ENCODE peak calls at places on chromosomes 12 and 14, in nine cellular contexts. I is effector memory CD8-positive, alpha-beta T cell; H is Caki2; Z is glomerular endothelial cell; P is Karpas-422; B is GDM1; F is NCI-H1105 treated with DMSO at 0.1 percent for 48 hours; V is activated T-helper 2 cell treated with anti-CD3 and anti-CD28 coated beads, Interferon-gamma antibody, Interleukin-2, Interleukin-4, amounts not matched to agents 10 μg/mL and 5 μg/mL and 100 μg/mL, durations not matched to agents 14 hours and 24 hours and 36 hours; J is stimulated activated CD4-positive, alpha-beta T cell treated with anti-CD3 and anti-CD28 coated beads, Interleukin-1b, Interleukin-23, amount 100 ng/mL, for 1 hour. O is an unnamed sample.

GRCh38 chr12:49059385-49060232 is 985 bp downstream of the KMT2D start:
- DNase-seq in I (no peak), H (no peak), Z (no peak), P (peak), B (no peak), F (no peak), V (peak), J (no peak), O (peak)

GRCh38 chr12:5447329-5447728 is 15.4 kb downstream of the NTF3 start:
- DNase-seq in I (no peak), H (no peak), Z (no peak), P (peak), B (no peak), F (no peak), V (no peak), J (no peak), O (no peak)

GRCh38 chr14:51865953-51866747 is 5.7 kb downstream of the GNG2 start:
- DNase-seq in I (no peak), H (no peak), Z (no peak), P (peak), B (no peak), F (no peak), V (no peak), J (no peak), O (no peak)

GRCh38 chr12:107092669-107093546 is 441 bp downstream of the CRY1 start:
- DNase-seq in I (peak), H (no peak), Z (no peak), P (no peak), B (no peak), F (peak), V (peak), J (peak), O (peak)

GRCh38 chr12:64883264-64884163 is 59.1 kb downstream of the TBC1D30 start:
- DNase-seq in I (no peak), H (no peak), Z (no peak), P (no peak), B (no peak), F (no peak), V (no peak), J (no peak), O (no peak)

GRCh38 chr12:77685112-77685511 is 145.6 kb upstream of the NAV3 start:
- DNase-seq in I (no peak), H (peak), Z (peak), P (peak), B (peak), F (peak), V (no peak), J (no peak), O (peak)

GRCh38 chr12:116492703-116493324 is 66.4 kb upstream of the MAP1LC3B2 start:
- DNase-seq in I (no peak), H (peak), Z (no peak), P (no peak), B (peak), F (no peak), V (no peak), J (no peak), O (peak)

GRCh38 chr12:43287991-43288390 is 264.0 kb downstream of the ADAMTS20 start:
- DNase-seq in I (no peak), H (no peak), Z (no peak), P (no peak), B (no peak), F (no peak), V (no peak), J (no peak), O (no peak)

GRCh38 chr14:35215110-35215872 is 76.9 kb upstream of the PSMA6 start:
- DNase-seq in I (no peak), H (peak), Z (no peak), P (peak), B (no peak), F (peak), V (no peak), J (no peak), O (peak)

GRCh38 chr12:14935031-14935430 is 3.3 kb downstream of the ERP27 start:
- DNase-seq in I (no peak), H (peak), Z (no peak), P (no peak), B (no peak), F (no peak), V (no peak), J (no peak), O (no peak)

GRCh38 chr12:71312767-71313375 is 126.7 kb upstream of the LGR5 start:
- DNase-seq in I (no peak), H (peak), Z (no peak), P (peak), B (no peak), F (no peak), V (no peak), J (no peak), O (peak)

GRCh38 chr12:58847876-58848600 is 72.3 kb downstream of the LRIG3 start:
- DNase-seq in I (no peak), H (no peak), Z (no peak), P (no peak), B (no peak), F (peak), V (no peak), J (no peak), O (no peak)

GRCh38 chr14:68679301-68679700 is 113.6 kb downstream of the ZFP36L1 start:
- DNase-seq in I (no peak), H (no peak), Z (no peak), P (no peak), B (no peak), F (no peak), V (no peak), J (no peak), O (no peak)

GRCh38 chr14:50342211-50343080 is 30.3 kb downstream of the DMAC2L start:
- DNase-seq in I (no peak), H (peak), Z (no peak), P (peak), B (peak), F (peak), V (peak), J (no peak), O (peak)

GRCh38 chr12:51391047-51391837 is at the start of gene GALNT6:
- DNase-seq in I (peak), H (no peak), Z (no peak), P (peak), B (peak), F (no peak), V (peak), J (peak), O (no peak)

GRCh38 chr14:89004195-89004594 is 179.7 kb downstream of the TTC8 start:
- DNase-seq in I (no peak), H (no peak), Z (no peak), P (no peak), B (no peak), F (no peak), V (no peak), J (no peak), O (peak)

GRCh38 chr12:111204684-111205305 is 164.1 kb downstream of the PHETA1 start:
- DNase-seq in I (no peak), H (no peak), Z (no peak), P (no peak), B (no peak), F (no peak), V (no peak), J (no peak), O (no peak)

GRCh38 chr14:68924392-68925158 is 54.5 kb downstream of the ACTN1 start:
- DNase-seq in I (no peak), H (no peak), Z (no peak), P (no peak), B (peak), F (no peak), V (no peak), J (no peak), O (no peak)

GRCh38 chr12:103956515-103957027 is 9.1 kb upstream of the TDG start:
- DNase-seq in I (no peak), H (no peak), Z (no peak), P (peak), B (no peak), F (peak), V (no peak), J (no peak), O (no peak)

GRCh38 chr14:29982993-29983392 is 55.3 kb upstream of the PRKD1 start:
- DNase-seq in I (no peak), H (no peak), Z (no peak), P (no peak), B (no peak), F (no peak), V (no peak), J (no peak), O (no peak)

GRCh38 chr12:1473418-1473817 is 121.0 kb downstream of the FBXL14 start:
- DNase-seq in I (peak), H (no peak), Z (no peak), P (no peak), B (peak), F (no peak), V (peak), J (no peak), O (peak)

GRCh38 chr14:50001999-50002925 is 109.4 kb downstream of the ARF6 start:
- DNase-seq in I (peak), H (no peak), Z (no peak), P (peak), B (no peak), F (no peak), V (peak), J (no peak), O (no peak)

GRCh38 chr12:55727643-55728184 is 1.1 kb downstream of the CD63 start:
- DNase-seq in I (no peak), H (peak), Z (no peak), P (no peak), B (no peak), F (no peak), V (no peak), J (no peak), O (peak)

GRCh38 chr14:95485222-95485819 is 31.1 kb downstream of the SYNE3 start:
- DNase-seq in I (no peak), H (no peak), Z (no peak), P (no peak), B (no peak), F (no peak), V (no peak), J (no peak), O (no peak)

GRCh38 chr12:108666326-108666995 is 32.8 kb upstream of the SELPLG start:
- DNase-seq in I (no peak), H (no peak), Z (no peak), P (no peak), B (no peak), F (no peak), V (no peak), J (no peak), O (peak)

GRCh38 chr14:92692822-92693226 is 55.6 kb downstream of the LGMN start:
- DNase-seq in I (peak), H (peak), Z (peak), P (no peak), B (peak), F (peak), V (no peak), J (no peak), O (peak)

GRCh38 chr12:34603382-34604035 is 581.2 kb downstream of the ALG10 start:
- DNase-seq in I (no peak), H (no peak), Z (no peak), P (no peak), B (no peak), F (no peak), V (no peak), J (no peak), O (no peak)

GRCh38 chr12:65962921-65963883 is 138.9 kb downstream of the HMGA2 start:
- DNase-seq in I (no peak), H (peak), Z (peak), P (peak), B (no peak), F (no peak), V (no peak), J (no peak), O (no peak)

GRCh38 chr12:98544741-98545140 is 29.4 kb downstream of the TMPO start:
- DNase-seq in I (no peak), H (no peak), Z (no peak), P (no peak), B (no peak), F (no peak), V (no peak), J (no peak), O (peak)

GRCh38 chr12:4833511-4833910 is 76.2 kb upstream of the KCNA1 start:
- DNase-seq in I (no peak), H (no peak), Z (no peak), P (no peak), B (no peak), F (no peak), V (no peak), J (no peak), O (no peak)

GRCh38 chr12:86148612-86149011 is 107.6 kb downstream of the MGAT4C start:
- DNase-seq in I (no peak), H (no peak), Z (no peak), P (no peak), B (no peak), F (no peak), V (no peak), J (no peak), O (peak)

GRCh38 chr14:95388699-95389098 is 69.0 kb upstream of the CLMN start:
- DNase-seq in I (no peak), H (no peak), Z (no peak), P (no peak), B (no peak), F (no peak), V (no peak), J (no peak), O (peak)

GRCh38 chr12:109553471-109553870 is 19.8 kb downstream of the MMAB start:
- DNase-seq in I (no peak), H (no peak), Z (no peak), P (no peak), B (no peak), F (no peak), V (no peak), J (no peak), O (peak)

GRCh38 chr12:53989227-53990113 is 4.5 kb downstream of the HOXC10 start:
- DNase-seq in I (no peak), H (no peak), Z (no peak), P (peak), B (peak), F (no peak), V (no peak), J (no peak), O (peak)

GRCh38 chr14:23296012-23296777 is 6.5 kb downstream of the PPP1R3E start:
- DNase-seq in I (no peak), H (no peak), Z (no peak), P (no peak), B (no peak), F (no peak), V (no peak), J (no peak), O (no peak)

GRCh38 chr12:50017047-50017446 is 8.2 kb downstream of the RACGAP1 start:
- DNase-seq in I (no peak), H (no peak), Z (peak), P (no peak), B (no peak), F (no peak), V (no peak), J (no peak), O (peak)

GRCh38 chr14:55819610-55820304 is 239.8 kb downstream of the KTN1 start:
- DNase-seq in I (no peak), H (no peak), Z (no peak), P (no peak), B (no peak), F (no peak), V (no peak), J (no peak), O (peak)

GRCh38 chr12:109555431-109556315 is 17.6 kb downstream of the MMAB start:
- DNase-seq in I (no peak), H (no peak), Z (no peak), P (no peak), B (no peak), F (peak), V (no peak), J (no peak), O (no peak)

O was measured in iris pigment epithelial cell.